ENCODE peak calls at places on chromosomes 3 and 15, in ten cellular contexts. Q is osteoblast, T is WTC11, I is stomach, M is MM.1S, B is GM20000, G is fibroblast of villous mesenchyme, E is cardiac muscle cell, O is Peyer's patch, N is esophagus muscularis mucosa. V is an unnamed sample.

GRCh38 chr15:64279131-64279530 is 76.8 kb downstream of the CSNK1G1 start:
- DNase-seq in E (no peak), T (no peak), Q (no peak), B (no peak), I (no peak), O (no peak), G (no peak), N (no peak), M (no peak), V (no peak)

GRCh38 chr3:194986208-194987043 is 284.5 kb downstream of the XXYLT1 start:
- DNase-seq in Q (no peak), M (no peak), G (no peak), T (no peak), N (no peak), O (no peak), B (no peak), E (no peak), I (peak), V (no peak)

GRCh38 chr3:151276038-151277027 is 2.0 kb downstream of the P2RY14 start:
- DNase-seq in G (no peak), Q (no peak), O (peak), T (no peak), N (no peak), M (no peak), B (no peak), I (no peak), E (no peak), V (no peak)

GRCh38 chr3:48344867-48345507 is 11.5 kb upstream of the SPINK8 start:
- DNase-seq in G (no peak), N (no peak), O (no peak), I (no peak), B (no peak), E (no peak), T (no peak), Q (no peak), M (no peak), V (no peak)

GRCh38 chr3:12838179-12838965 is 3.0 kb downstream of the RPL32 start:
- DNase-seq in T (no peak), E (peak), O (no peak), N (no peak), G (no peak), Q (no peak), B (no peak), I (no peak), M (no peak), V (no peak)

GRCh38 chr3:122100591-122101491 is 45.7 kb downstream of the CD86 start:
- DNase-seq in G (no peak), O (no peak), B (no peak), T (no peak), Q (no peak), M (no peak), N (peak), I (no peak), E (peak), V (no peak)

GRCh38 chr3:190586631-190587000 is 72.7 kb downstream of the IL1RAP start:
- DNase-seq in Q (peak), B (peak), O (no peak), I (no peak), E (peak), G (peak), M (no peak), T (no peak), N (no peak), V (no peak)

GRCh38 chr3:167066977-167067843 is 312.9 kb downstream of the ZBBX start:
- DNase-seq in B (no peak), G (no peak), E (no peak), O (no peak), T (no peak), M (peak), N (no peak), Q (no peak), I (no peak), V (peak)

GRCh38 chr15:38354321-38354929 is 99.5 kb upstream of the FAM98B start:
- DNase-seq in I (peak), M (peak), E (peak), O (peak), G (peak), N (no peak), B (peak), T (peak), Q (peak), V (peak)

GRCh38 chr3:118550122-118550521 is 484.5 kb downstream of the IGSF11 start:
- DNase-seq in G (no peak), O (no peak), N (no peak), B (no peak), E (no peak), T (no peak), M (no peak), I (no peak), Q (no peak), V (no peak)

GRCh38 chr15:42253300-42253699 is 19.7 kb upstream of the GANC start:
- DNase-seq in Q (no peak), E (no peak), M (no peak), T (no peak), N (no peak), I (no peak), G (no peak), O (no peak), B (no peak), V (no peak)

GRCh38 chr15:91257755-91258435 is 157.8 kb downstream of the SV2B start:
- DNase-seq in T (no peak), I (no peak), B (no peak), Q (peak), G (no peak), E (no peak), N (no peak), O (no peak), M (no peak), V (no peak)

GRCh38 chr3:77693147-77693546 is 653.2 kb downstream of the ROBO2 start:
- DNase-seq in T (no peak), I (no peak), B (no peak), N (no peak), G (no peak), Q (no peak), E (no peak), M (no peak), O (no peak), V (no peak)

GRCh38 chr3:184761120-184761841 is 49.4 kb upstream of the MAGEF1 start:
- DNase-seq in B (no peak), E (peak), I (peak), Q (peak), M (no peak), N (no peak), T (no peak), O (no peak), G (peak), V (no peak)

GRCh38 chr3:194328080-194328571 is 23.0 kb downstream of the CPN2 start:
- DNase-seq in G (no peak), M (no peak), T (no peak), I (no peak), N (no peak), Q (peak), E (peak), B (peak), O (no peak), V (peak)

GRCh38 chr3:130934442-130935089 is 40.7 kb downstream of the ATP2C1 start:
- DNase-seq in B (no peak), E (peak), O (no peak), M (no peak), Q (no peak), G (no peak), I (no peak), N (no peak), T (no peak), V (no peak)

GRCh38 chr3:105466072-105466471 is 99.4 kb downstream of the ALCAM start:
- DNase-seq in E (no peak), G (no peak), N (no peak), Q (no peak), T (no peak), M (no peak), O (no peak), I (no peak), B (no peak), V (no peak)

GRCh38 chr3:52063026-52063723 is 6.8 kb upstream of the DUSP7 start:
- DNase-seq in T (no peak), N (no peak), Q (no peak), B (no peak), E (no peak), O (no peak), M (no peak), I (no peak), G (no peak), V (no peak)

GRCh38 chr3:106728315-106728821 is 648.9 kb upstream of the CCDC54 start:
- DNase-seq in I (no peak), E (peak), T (no peak), M (no peak), O (no peak), G (peak), N (no peak), Q (peak), B (no peak), V (no peak)

GRCh38 chr3:45083023-45083422 is 56.9 kb downstream of the CLEC3B start:
- DNase-seq in G (no peak), B (no peak), E (no peak), O (no peak), I (no peak), T (no peak), N (no peak), Q (no peak), M (no peak), V (no peak)

GRCh38 chr15:56752986-56753385 is 19.7 kb upstream of the ZNF280D start:
- DNase-seq in T (no peak), B (no peak), I (no peak), E (no peak), N (no peak), O (no peak), G (no peak), Q (no peak), M (no peak), V (no peak)

GRCh38 chr3:132433121-132433520 is 15.8 kb downstream of the DNAJC13 start:
- DNase-seq in O (no peak), I (no peak), M (no peak), N (no peak), B (no peak), E (peak), T (no peak), G (no peak), Q (no peak), V (no peak)

GRCh38 chr3:16216373-16216935 is 42.0 kb downstream of the GALNT15 start:
- DNase-seq in E (no peak), N (no peak), Q (no peak), T (no peak), I (no peak), B (no peak), O (no peak), M (no peak), G (no peak), V (no peak)

GRCh38 chr3:46866720-46867549 is 3.7 kb upstream of the MYL3 start:
- DNase-seq in I (peak), N (peak), E (peak), Q (peak), B (peak), G (peak), O (peak), M (peak), T (peak), V (peak)

GRCh38 chr3:46865034-46865507 is 1.8 kb upstream of the MYL3 start:
- DNase-seq in T (no peak), I (no peak), Q (peak), G (peak), N (no peak), O (no peak), E (peak), B (no peak), M (no peak), V (no peak)

GRCh38 chr3:46864051-46864881 is 1.0 kb upstream of the MYL3 start:
- DNase-seq in N (no peak), G (no peak), B (no peak), T (no peak), Q (peak), I (no peak), E (no peak), O (no peak), M (no peak), V (peak)

GRCh38 chr3:46866032-46866595 is 2.9 kb upstream of the MYL3 start:
- DNase-seq in B (no peak), M (no peak), O (no peak), I (no peak), T (no peak), N (no peak), Q (no peak), E (no peak), G (no peak), V (no peak)

GRCh38 chr3:46865546-46865945 is 2.3 kb upstream of the MYL3 start:
- DNase-seq in N (no peak), T (no peak), I (no peak), B (no peak), Q (peak), E (no peak), M (no peak), O (no peak), G (no peak), V (no peak)
- TF ChIP-seq CTCF in N (no peak), T (no peak), I (no peak), B (no peak), Q (no peak), E (no peak), M (no peak), O (no peak), G (no peak), V (no peak)

DNA sequence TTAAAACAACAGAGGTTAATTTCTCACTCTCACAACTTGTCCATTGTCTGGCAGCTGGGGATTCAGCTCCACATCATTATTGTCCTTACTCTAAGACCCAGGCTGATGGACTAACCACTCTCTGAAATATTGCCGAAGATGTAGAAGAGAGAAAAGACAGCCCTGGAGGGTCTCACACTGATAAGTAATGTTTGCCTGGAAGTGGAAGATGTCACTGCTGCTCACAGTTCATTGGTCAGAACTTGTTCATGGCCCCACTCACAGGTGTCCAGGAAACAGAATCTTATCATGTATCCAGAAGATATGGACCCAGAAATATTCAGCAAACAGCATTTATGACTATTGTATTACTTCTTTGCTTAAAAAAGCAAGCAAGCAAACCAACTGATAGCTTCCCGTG is 62.2 kb upstream of the LPP start:
- DNase-seq in O (no peak), B (no peak), E (no peak), N (no peak), I (no peak), G (no peak), Q (no peak), T (no peak), M (no peak), V (no peak)
- TF ChIP-seq CTCF in O (no peak), B (no peak), E (no peak), N (no peak), I (no peak), G (no peak), Q (no peak), T (no peak), M (no peak), V (no peak)

GRCh38 chr15:40038654-40039543 is at the start of gene SRP14:
- DNase-seq in B (peak), T (peak), N (peak), I (peak), Q (peak), E (peak), G (peak), O (peak), M (peak), V (peak)
- TF ChIP-seq CTCF in B (no peak), T (no peak), N (no peak), I (peak), Q (no peak), E (no peak), G (no peak), O (peak), M (no peak), V (peak)

GRCh38 chr3:34687671-34688070 is 889.2 kb downstream of the PDCD6IP start:
- DNase-seq in O (no peak), I (no peak), G (no peak), Q (no peak), M (no peak), B (no peak), N (no peak), T (no peak), E (no peak), V (no peak)
- TF ChIP-seq CTCF in O (no peak), I (no peak), G (no peak), Q (no peak), M (no peak), B (no peak), N (no peak), T (no peak), E (no peak), V (no peak)

V was measured in glutamatergic neuron.